ENCODE peak calls at places on chromosomes 5 and 9, in five cellular contexts. Z is upper lobe of left lung, R is keratinocyte, M is hepatocyte, W is HCT116. G is an unnamed sample.
A peak's percentile ranks its signal among the peaks of the same experiment; 100 is the strongest.

GRCh38 chr9:136693490-136694162 is 6.4 kb upstream of the AGPAT2 start:
- DNase-seq in Z (peak; percentile 85), R (peak; percentile 78), M (peak; percentile 90), W (peak; percentile 76), G (peak; percentile 79)

GRCh38 chr5:134543820-134544692 is 18.6 kb downstream of the JADE2 start:
- DNase-seq in Z (no peak), R (no peak), M (no peak), W (no peak), G (no peak)

GRCh38 chr5:23457780-23458179 is 49.6 kb upstream of the PRDM9 start:
- DNase-seq in Z (no peak), R (no peak), M (no peak), W (no peak), G (no peak)

GRCh38 chr5:4862500-4862899 is 277.6 kb upstream of the ADAMTS16 start:
- DNase-seq in Z (no peak), R (no peak), M (peak; percentile 60), W (peak; percentile 29), G (no peak)

GRCh38 chr9:114446036-114446435 is 58.3 kb upstream of the AKNA start:
- DNase-seq in Z (no peak), R (no peak), M (no peak), W (no peak), G (no peak)

GRCh38 chr9:29475471-29475870 is 1902.2 kb upstream of the C9orf72 start:
- DNase-seq in Z (no peak), R (no peak), M (no peak), W (no peak), G (no peak)

GRCh38 chr9:28341913-28342312 is 768.6 kb upstream of the C9orf72 start:
- DNase-seq in Z (no peak), R (no peak), M (no peak), W (no peak), G (no peak)

GRCh38 chr5:2164586-2164985 is 281.9 kb upstream of the IRX4 start:
- DNase-seq in Z (no peak), R (no peak), M (no peak), W (no peak), G (no peak)

GRCh38 chr5:118857700-118858099 is 130.6 kb downstream of the DTWD2 start:
- DNase-seq in Z (no peak), R (no peak), M (peak; percentile 50), W (no peak), G (no peak)

GRCh38 chr5:168106008-168106761 is 185.3 kb upstream of the WWC1 start:
- DNase-seq in Z (no peak), R (no peak), M (no peak), W (no peak), G (no peak)

GRCh38 chr5:157271740-157272271 is 5.9 kb downstream of the CYFIP2 start:
- DNase-seq in Z (no peak), R (no peak), M (no peak), W (no peak), G (no peak)

GRCh38 chr5:132418876-132419275 is 49.4 kb downstream of the SLC22A5 start:
- DNase-seq in Z (no peak), R (no peak), M (no peak), W (no peak), G (no peak)

GRCh38 chr9:115058684-115059315 is 59.2 kb downstream of the TNC start:
- DNase-seq in Z (no peak), R (peak; percentile 49), M (no peak), W (no peak), G (no peak)

GRCh38 chr5:66021585-66021984 is 95.2 kb downstream of the ERBIN start:
- DNase-seq in Z (no peak), R (no peak), M (no peak), W (no peak), G (no peak)

GRCh38 chr5:105392122-105392709 is 1829.6 kb upstream of the NUDT12 start:
- DNase-seq in Z (peak; percentile 43), R (no peak), M (no peak), W (peak; percentile 7), G (no peak)

GRCh38 chr5:109455598-109456096 is 45.9 kb upstream of the PJA2 start:
- DNase-seq in Z (no peak), R (peak; percentile 92), M (peak; percentile 83), W (peak; percentile 31), G (no peak)

GRCh38 chr5:88678780-88679491 is 204.0 kb downstream of the MEF2C start:
- DNase-seq in Z (no peak), R (no peak), M (no peak), W (no peak), G (no peak)

GRCh38 chr9:78620303-78620702 is 323.4 kb downstream of the PSAT1 start:
- DNase-seq in Z (no peak), R (no peak), M (no peak), W (no peak), G (no peak)

GRCh38 chr9:120413121-120414048 is 166.6 kb downstream of the CDK5RAP2 start:
- DNase-seq in Z (no peak), R (no peak), M (no peak), W (no peak), G (no peak)

GRCh38 chr5:56608216-56608925 is 207.0 kb upstream of the MAP3K1 start:
- DNase-seq in Z (no peak), R (no peak), M (no peak), W (no peak), G (no peak)

GRCh38 chr5:135069895-135070657 is 36.0 kb upstream of the PITX1 start:
- DNase-seq in Z (no peak), R (no peak), M (no peak), W (no peak), G (no peak)

GRCh38 chr5:142017832-142018427 is 5.1 kb upstream of the GNPDA1 start:
- DNase-seq in Z (no peak), R (no peak), M (no peak), W (no peak), G (no peak)

GRCh38 chr5:150227606-150228273 is 37.9 kb downstream of the SLC6A7 start:
- DNase-seq in Z (no peak), R (no peak), M (no peak), W (no peak), G (no peak)

GRCh38 chr5:172429201-172429940 is 25.0 kb downstream of the SH3PXD2B start:
- DNase-seq in Z (no peak), R (no peak), M (peak; percentile 61), W (no peak), G (no peak)

DNA sequence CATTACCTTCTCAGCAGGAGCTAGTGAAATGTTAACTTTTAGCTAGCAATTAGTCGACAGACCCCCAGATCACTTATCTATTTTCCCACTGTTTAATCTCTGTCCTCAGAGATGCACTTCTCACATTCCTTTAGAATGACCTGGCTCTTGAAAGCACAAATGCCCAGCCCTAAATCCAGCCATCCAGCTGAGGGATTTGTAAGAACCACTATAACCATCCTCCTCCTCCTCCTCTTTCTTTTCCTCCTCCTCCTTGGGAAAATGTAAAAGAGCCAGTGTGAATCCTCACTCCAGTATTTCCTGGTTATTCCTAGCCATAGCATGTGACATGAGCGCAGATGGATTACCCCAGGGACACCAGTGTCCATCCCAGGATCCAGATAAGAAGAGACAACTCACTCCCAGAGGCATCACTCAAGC is 124.3 kb downstream of the ENC1 start:
- DNase-seq in Z (no peak), R (no peak), M (peak; percentile 11), W (no peak), G (no peak)
- H3K27ac ChIP-seq in Z (no peak overlapping the region), R (no peak overlapping the region), M (peak overlapping the region; percentile 15), W (no peak overlapping the region), G (no peak overlapping the region)

DNA sequence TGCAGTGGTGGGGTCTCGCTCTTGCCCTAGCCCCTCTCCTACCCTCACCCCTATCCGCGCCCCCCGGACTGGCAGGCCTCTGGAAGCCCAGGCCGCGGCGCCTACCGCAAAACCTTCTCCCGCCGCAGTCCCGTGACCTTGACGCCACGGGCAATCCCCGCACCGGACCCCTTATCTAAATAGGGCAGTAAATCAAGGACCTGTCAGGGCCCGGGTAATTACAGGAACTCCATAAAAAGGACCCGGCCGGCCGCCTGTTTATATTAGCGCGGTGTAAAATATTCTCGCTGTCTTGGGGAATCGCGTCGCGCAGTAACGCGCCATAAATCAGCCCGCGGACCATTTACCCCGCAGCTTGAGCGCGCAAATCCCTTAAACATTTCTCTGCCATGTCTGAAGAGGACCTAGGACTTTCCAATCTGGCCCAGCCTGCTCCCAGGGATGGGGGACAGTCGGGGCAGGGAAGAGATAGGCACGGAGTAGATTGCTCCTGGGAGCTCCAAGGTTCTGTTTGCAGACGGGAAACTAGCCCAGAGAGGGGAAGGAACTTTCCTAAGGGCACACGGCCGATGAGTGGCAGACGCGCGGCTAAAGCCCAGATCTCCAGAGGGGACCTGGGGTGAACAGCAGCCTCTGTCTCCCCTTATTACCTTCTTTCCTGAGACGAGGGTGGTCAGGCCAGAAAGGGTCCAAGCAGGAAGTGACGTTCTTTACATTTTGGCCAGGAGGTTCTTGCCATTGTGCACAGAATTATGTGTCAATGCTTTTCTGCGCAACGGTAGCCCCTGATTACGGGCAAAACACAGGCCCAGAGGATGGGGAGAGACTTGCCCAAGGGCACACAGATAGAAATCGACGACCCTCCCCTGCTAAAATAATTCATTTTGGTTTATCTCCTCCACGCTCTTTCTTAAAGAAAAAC is 4.8 kb upstream of the HAND1 start:
- DNase-seq in Z (peak; percentile 33), R (no peak), M (peak; percentile 81), W (no peak), G (no peak)
- H3K4me3 ChIP-seq in Z (no peak overlapping the region), R (no peak overlapping the region), M (no peak overlapping the region), W (no peak overlapping the region), G (no peak overlapping the region)

DNA sequence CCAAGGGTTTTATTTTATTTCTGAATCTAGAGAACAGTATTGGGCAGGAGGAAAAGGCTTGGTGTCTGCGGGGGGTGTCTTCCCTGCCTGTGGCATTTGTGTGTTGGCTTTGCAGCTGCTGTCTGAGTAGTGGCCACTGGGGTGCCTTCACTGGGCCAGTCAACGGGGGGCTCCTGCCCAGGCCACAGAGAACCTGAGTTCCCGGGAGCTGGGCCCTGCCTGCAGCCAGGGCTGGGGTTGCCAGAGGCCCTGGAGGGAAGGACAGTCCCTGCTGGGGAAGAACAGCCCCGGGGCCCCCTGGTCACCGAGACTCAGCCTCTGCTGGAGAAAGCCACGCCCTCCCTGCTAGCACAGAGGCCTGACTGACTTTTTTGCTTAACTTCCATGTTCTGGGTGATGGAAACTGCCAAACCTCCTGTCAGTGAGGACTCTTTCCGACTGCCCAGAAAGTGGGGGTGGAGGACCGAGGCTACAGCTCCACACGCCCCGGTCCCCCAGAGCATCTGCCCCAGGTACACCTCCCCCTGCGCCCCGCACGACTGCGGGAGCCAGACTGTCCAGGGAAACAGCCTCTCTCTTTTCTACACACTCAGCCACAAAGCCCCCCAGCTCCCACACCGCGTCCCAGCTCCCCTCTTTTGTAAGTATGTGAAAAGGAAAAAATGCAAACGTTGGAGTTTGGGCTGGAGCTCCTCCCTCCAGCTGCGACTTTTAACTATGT is 133.4 kb downstream of the DAB2IP start:
- DNase-seq in Z (no peak), R (no peak), M (peak; percentile 21), W (no peak), G (no peak)
- H3K4me1 ChIP-seq in Z (peaks cover 8% of the 10 kb centered on the region), R (no peaks in the 10 kb centered on the region), M (no peaks in the 10 kb centered on the region), W (no peaks in the 10 kb centered on the region), G (no peaks in the 10 kb centered on the region)

DNA sequence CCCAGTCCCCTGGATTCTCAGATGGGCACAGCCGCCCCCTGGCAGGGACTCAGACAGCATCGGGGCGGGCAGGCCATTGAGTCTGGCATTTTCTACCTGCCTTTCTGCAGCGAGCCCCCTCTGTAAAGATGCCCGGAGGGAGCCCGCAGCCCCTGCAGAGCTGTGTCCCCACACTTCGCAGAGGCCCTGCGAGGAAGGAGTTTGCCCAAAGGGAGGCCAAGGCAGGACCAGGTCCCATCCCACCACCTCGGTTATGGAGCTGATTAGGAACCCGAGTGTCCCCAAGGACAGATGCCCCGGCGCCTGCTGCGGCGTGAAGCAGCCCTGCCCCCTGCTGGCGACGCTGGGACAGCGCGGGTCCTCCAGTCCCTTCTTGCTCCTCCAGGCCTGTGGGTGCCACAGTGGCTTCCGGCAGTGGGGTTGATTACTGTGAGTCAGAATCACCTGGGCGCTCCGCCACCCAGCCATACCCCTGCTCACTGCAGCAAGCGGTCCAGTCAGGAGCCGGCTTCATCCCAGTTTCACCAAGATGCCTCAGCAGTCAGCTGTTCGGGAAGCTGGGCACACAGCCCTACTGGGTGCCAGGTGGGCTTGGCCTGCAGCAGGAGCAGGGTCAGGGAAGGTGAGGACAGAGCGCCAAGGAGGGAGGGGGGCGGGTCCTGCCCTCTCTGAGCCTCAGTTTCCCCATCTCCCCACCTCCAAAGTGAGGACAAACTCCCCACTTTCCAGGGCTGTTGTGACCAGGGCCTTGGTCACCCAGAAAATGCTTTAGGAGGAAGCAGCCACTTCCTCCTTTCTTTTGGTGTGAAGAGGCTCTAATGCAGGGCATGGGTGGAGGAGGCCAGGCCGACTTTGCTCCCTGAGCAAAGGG is 117.1 kb downstream of the RXRA start:
- DNase-seq in Z (peak; percentile 96), R (peak; percentile 89), M (peak; percentile 92), W (peak; percentile 83), G (peak; percentile 93)
- H3K27ac ChIP-seq in Z (peak overlapping the region; percentile 23), R (peak overlapping the region; percentile 24), M (peak overlapping the region; percentile 35), W (peak overlapping the region; percentile 13), G (peak overlapping the region; percentile 44)

G was measured in breast epithelium.